ENCODE peak calls at places on chromosomes 6 and 20, in seven cellular contexts. X is suprapubic skin, Q is cardiac muscle cell, R is heart left ventricle, V is cardiac fibroblast, N is mucosa of descending colon, C is lower lobe of right lung. G is an unnamed sample.
A peak's percentile ranks its signal among the peaks of the same experiment; 100 is the strongest.

GRCh38 chr20:36850759-36851158 is 25.2 kb upstream of the TLDC2 start:
- DNase-seq in R (no peak), X (no peak), Q (no peak), N (no peak), C (no peak), V (no peak), G (no peak)

GRCh38 chr6:152267967-152268845 is 369.0 kb downstream of the SYNE1 start:
- DNase-seq in Q (peak; percentile 49), V (peak; percentile 44), N (no peak), R (no peak), C (no peak), X (no peak), G (peak; percentile 22)

GRCh38 chr6:31814677-31815024 is 432 bp downstream of the HSPA1L start:
- DNase-seq in C (peak; percentile 95), X (peak; percentile 98), V (peak; percentile 98), R (peak; percentile 97), Q (peak; percentile 90), N (peak; percentile 93), G (peak; percentile 92)

GRCh38 chr6:13813621-13814175 is 659 bp downstream of the MCUR1 start:
- DNase-seq in N (peak; percentile 87), R (peak; percentile 82), V (peak; percentile 69), Q (peak; percentile 94), X (peak; percentile 87), C (peak; percentile 81), G (peak; percentile 84)

GRCh38 chr20:3740600-3741301 is 8.3 kb downstream of the HSPA12B start:
- DNase-seq in Q (no peak), C (no peak), R (no peak), V (no peak), X (no peak), N (peak; percentile 17), G (no peak)

GRCh38 chr6:75563032-75563431 is 38.6 kb upstream of the SENP6 start:
- DNase-seq in V (peak; percentile 54), Q (peak; percentile 32), C (no peak), R (no peak), X (no peak), N (no peak), G (peak; percentile 42)

GRCh38 chr20:46199198-46199597 is 81.1 kb downstream of the CD40 start:
- DNase-seq in C (no peak), V (no peak), Q (peak; percentile 35), R (no peak), X (no peak), N (no peak), G (no peak)

GRCh38 chr6:157058574-157058973 is 264.7 kb downstream of the TMEM242 start:
- DNase-seq in Q (no peak), R (no peak), N (no peak), X (no peak), C (no peak), V (no peak), G (no peak)

GRCh38 chr6:133590196-133590595 is 298.7 kb upstream of the TCF21 start:
- DNase-seq in N (no peak), C (no peak), X (no peak), Q (no peak), V (no peak), R (no peak), G (no peak)

GRCh38 chr6:7051780-7052440 is 55.9 kb upstream of the RREB1 start:
- DNase-seq in N (peak; percentile 83), R (peak; percentile 72), X (peak; percentile 82), C (peak; percentile 80), Q (peak; percentile 63), V (peak; percentile 16), G (peak; percentile 43)

GRCh38 chr20:54122189-54122588 is 51.6 kb downstream of the CYP24A1 start:
- DNase-seq in R (no peak), Q (no peak), V (peak; percentile 47), X (no peak), C (no peak), N (no peak), G (no peak)

GRCh38 chr20:46344488-46345162 is 36.3 kb upstream of the CDH22 start:
- DNase-seq in X (no peak), Q (no peak), R (no peak), N (no peak), V (no peak), C (no peak), G (no peak)

GRCh38 chr6:154445417-154445816 is 65.1 kb downstream of the CNKSR3 start:
- DNase-seq in X (no peak), N (no peak), R (no peak), C (no peak), V (no peak), Q (no peak), G (no peak)

GRCh38 chr6:30684386-30685156 is 1.9 kb downstream of the PPP1R18 start:
- DNase-seq in N (peak; percentile 72), C (peak; percentile 80), Q (no peak), X (no peak), R (peak; percentile 80), V (peak; percentile 47), G (peak; percentile 48)

GRCh38 chr6:126831461-126831860 is 287.0 kb upstream of the RSPO3 start:
- DNase-seq in X (no peak), Q (no peak), C (no peak), N (no peak), R (no peak), V (no peak), G (no peak)

GRCh38 chr6:143677891-143678737 is at the start of gene PHACTR2:
- DNase-seq in R (peak; percentile 88), Q (peak; percentile 90), X (peak; percentile 87), N (peak; percentile 72), C (peak; percentile 82), V (peak; percentile 91), G (peak; percentile 14)

GRCh38 chr20:33910529-33911327 is 83.0 kb upstream of the RALY start:
- DNase-seq in Q (no peak), R (no peak), C (no peak), X (no peak), N (no peak), V (no peak), G (no peak)

GRCh38 chr20:33917813-33918525 is 75.7 kb upstream of the RALY start:
- DNase-seq in C (no peak), N (no peak), V (peak; percentile 25), Q (no peak), X (no peak), R (no peak), G (no peak)

GRCh38 chr20:33915726-33916331 is 77.9 kb upstream of the RALY start:
- DNase-seq in C (peak; percentile 66), V (no peak), Q (no peak), N (peak; percentile 77), R (peak; percentile 34), X (no peak), G (peak; percentile 42)

GRCh38 chr20:33918662-33919061 is 75.0 kb upstream of the RALY start:
- DNase-seq in N (no peak), Q (no peak), R (no peak), C (no peak), X (no peak), V (no peak), G (no peak)

DNA sequence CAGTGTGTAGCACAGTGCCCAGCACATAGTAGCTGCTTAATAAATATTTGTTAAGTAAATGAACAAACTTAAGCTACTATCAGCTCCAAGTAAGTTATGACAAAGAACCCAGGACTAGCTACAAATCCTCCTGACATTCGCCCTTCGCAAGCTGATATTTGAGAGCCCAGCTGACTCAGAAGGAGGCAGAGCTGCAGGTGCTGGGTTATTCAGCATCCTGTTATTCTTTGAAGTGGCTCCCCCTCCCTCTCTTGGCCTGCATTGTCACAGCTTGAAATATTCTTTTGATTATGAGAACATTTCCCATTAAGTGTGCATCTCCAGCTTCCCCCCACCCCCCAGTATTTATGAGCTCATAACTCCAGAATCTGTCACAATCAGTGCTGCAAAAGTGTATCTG is 78.8 kb upstream of the RALY start:
- DNase-seq in N (no peak), Q (no peak), R (no peak), V (peak; percentile 43), C (no peak), X (no peak), G (no peak)
- TF ChIP-seq CTCF in N (no peak), Q (peak; percentile 4), R (no peak), V (peak; percentile 13), C (no peak), X (no peak), G (no peak)

DNA sequence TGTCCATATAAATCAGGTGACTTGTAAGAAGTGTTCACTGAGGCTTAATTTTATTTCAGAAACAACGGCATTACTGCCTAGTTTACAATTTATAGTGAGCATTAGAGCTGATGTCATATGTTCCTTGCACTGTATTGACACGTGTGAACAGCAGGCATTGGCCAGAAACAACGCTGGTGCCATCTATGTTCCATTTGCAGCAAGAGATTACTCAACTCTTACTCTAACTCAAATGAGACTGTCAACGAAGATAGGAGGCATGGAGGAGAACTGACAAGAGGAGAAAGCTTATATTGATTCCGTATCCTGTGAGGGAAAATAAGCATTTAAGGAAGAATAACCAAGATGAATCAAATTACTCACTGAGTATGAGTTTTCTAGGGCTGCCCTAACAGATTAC is 48.4 kb downstream of the MTFR2 start:
- DNase-seq in Q (no peak), R (no peak), X (no peak), N (no peak), V (no peak), C (no peak), G (peak; percentile 24)
- TF ChIP-seq CTCF in Q (no peak), R (no peak), X (no peak), N (no peak), V (no peak), C (no peak), G (peak; percentile 40)

GRCh38 chr6:113358063-113358583 is 499.0 kb upstream of the MARCKS start:
- DNase-seq in R (no peak), X (no peak), Q (no peak), N (no peak), C (no peak), V (no peak), G (no peak)
- TF ChIP-seq CTCF in R (no peak), X (no peak), Q (no peak), N (no peak), C (no peak), V (no peak), G (no peak)

DNA sequence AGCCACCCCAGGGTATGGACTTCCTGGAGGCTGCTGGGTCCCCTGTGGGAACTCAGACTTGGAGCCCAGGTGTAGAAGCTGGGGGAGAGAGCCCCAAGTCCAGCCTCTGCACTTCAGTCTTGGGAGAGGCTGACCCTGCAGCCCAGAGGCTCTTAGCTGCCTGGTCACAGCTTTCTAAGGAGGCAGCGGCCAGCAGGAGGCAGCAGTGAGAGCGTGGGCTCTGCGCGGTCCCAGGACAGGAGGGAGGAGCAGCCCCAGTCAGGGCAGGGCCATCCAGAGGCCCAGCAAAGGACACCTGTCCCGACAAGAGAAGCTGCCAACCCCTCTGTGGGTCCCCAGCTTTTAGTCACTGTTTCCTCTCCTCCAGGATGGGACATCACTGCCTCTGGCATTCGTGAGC is 9.4 kb downstream of the TREML2 start:
- DNase-seq in C (peak; percentile 78), V (peak; percentile 42), N (peak; percentile 69), R (peak; percentile 31), Q (peak; percentile 53), X (no peak), G (no peak)
- TF ChIP-seq CTCF in C (peak; percentile 64), V (peak; percentile 76), N (peak; percentile 38), R (peak; percentile 18), Q (peak; percentile 74), X (no peak), G (peak; percentile 39)